ENCODE peak calls at places on chromosome 9, in nine cellular contexts. W is stimulated activated CD8-positive, alpha-beta memory T cell treated with anti-CD3 and anti-CD28 coated beads, Interleukin-15, amount 100 ng/mL, for 1 hour; S is psoas muscle; I is germinal center; N is A673; G is stimulated activated CD4-positive, alpha-beta T cell treated with anti-CD3 and anti-CD28 coated beads, Interleukin-1b, Interleukin-23, amount 100 ng/mL, for 24 hours; J is iPS DF 19.7; P is AG04449; Z is activated CD4-positive, CD25-positive, alpha-beta regulatory T cell. R is an unnamed sample.

GRCh38 chr9:111839387-111839786 is 44.6 kb upstream of the SHOC1 start:
- DNase-seq in I (no peak), Z (no peak), W (no peak), N (peak), P (no peak), J (no peak), S (no peak), G (no peak), R (no peak)

GRCh38 chr9:129822825-129823162 is 1.1 kb downstream of the TOR1A start:
- DNase-seq in G (no peak), N (no peak), I (no peak), S (no peak), W (no peak), P (no peak), Z (no peak), J (no peak), R (no peak)

GRCh38 chr9:706073-706472 is 135.4 kb upstream of the DMRT1 start:
- DNase-seq in N (no peak), W (no peak), Z (no peak), G (no peak), P (no peak), S (no peak), I (no peak), J (no peak), R (no peak)

GRCh38 chr9:134329576-134329855 is 3.3 kb downstream of the RXRA start:
- DNase-seq in J (no peak), G (no peak), P (no peak), S (peak), N (no peak), I (no peak), Z (no peak), W (no peak), R (no peak)

GRCh38 chr9:5698810-5699556 is 70.1 kb downstream of the RIC1 start:
- DNase-seq in J (no peak), I (no peak), G (no peak), P (no peak), S (no peak), W (no peak), N (no peak), Z (no peak), R (no peak)

GRCh38 chr9:93659044-93659836 is 82.9 kb downstream of the PHF2 start:
- DNase-seq in N (no peak), Z (no peak), W (no peak), S (peak), G (no peak), P (no peak), J (no peak), I (no peak), R (no peak)

GRCh38 chr9:28678097-28678496 is 1104.8 kb upstream of the C9orf72 start:
- DNase-seq in S (no peak), Z (no peak), I (no peak), P (no peak), N (peak), J (no peak), W (no peak), G (no peak), R (no peak)

GRCh38 chr9:78745331-78745730 is 448.4 kb downstream of the PSAT1 start:
- DNase-seq in S (no peak), J (no peak), G (no peak), P (no peak), I (no peak), W (no peak), N (no peak), Z (no peak), R (no peak)

GRCh38 chr9:37511006-37511714 is 25.4 kb downstream of the POLR1E start:
- DNase-seq in S (no peak), I (peak), W (no peak), J (peak), N (peak), G (no peak), Z (no peak), P (no peak), R (no peak)

GRCh38 chr9:21692390-21692789 is 110.0 kb upstream of the MTAP start:
- DNase-seq in N (no peak), Z (no peak), P (no peak), G (no peak), S (no peak), I (no peak), W (no peak), J (no peak), R (no peak)

GRCh38 chr9:72554221-72554641 is 32.8 kb downstream of the TMC1 start:
- DNase-seq in S (no peak), G (no peak), J (no peak), Z (no peak), W (no peak), I (no peak), P (peak), N (no peak), R (no peak)

GRCh38 chr9:134525841-134526797 is 115.5 kb upstream of the COL5A1 start:
- DNase-seq in G (no peak), W (no peak), Z (no peak), N (no peak), P (no peak), J (no peak), S (peak), I (no peak), R (no peak)

GRCh38 chr9:138072897-138073296 is 195.3 kb downstream of the CACNA1B start:
- DNase-seq in W (no peak), N (no peak), J (no peak), Z (no peak), G (no peak), I (no peak), S (no peak), P (no peak), R (no peak)

GRCh38 chr9:73153793-73154227 is 2.1 kb downstream of the ANXA1 start:
- DNase-seq in I (no peak), Z (no peak), G (no peak), P (no peak), W (no peak), J (no peak), N (peak), S (no peak), R (no peak)

GRCh38 chr9:136597965-136598364 is 52.1 kb upstream of the NOTCH1 start:
- DNase-seq in Z (no peak), J (no peak), P (no peak), I (no peak), W (no peak), G (no peak), S (no peak), N (no peak), R (no peak)

GRCh38 chr9:12740845-12741244 is 34.0 kb upstream of the LURAP1L start:
- DNase-seq in P (no peak), I (no peak), S (no peak), N (peak), W (no peak), J (no peak), Z (no peak), G (no peak), R (no peak)

GRCh38 chr9:12859704-12860251 is 85.0 kb downstream of the LURAP1L start:
- DNase-seq in S (no peak), N (peak), Z (no peak), I (no peak), J (no peak), W (no peak), P (no peak), G (no peak), R (no peak)

GRCh38 chr9:129887210-129888084 is 52.2 kb downstream of the USP20 start:
- DNase-seq in G (no peak), N (peak), S (no peak), J (no peak), W (no peak), P (no peak), Z (no peak), I (no peak), R (no peak)

GRCh38 chr9:130631331-130632080 is 32.9 kb upstream of the PRDM12 start:
- DNase-seq in Z (no peak), P (no peak), J (no peak), W (no peak), N (no peak), S (no peak), I (no peak), G (no peak), R (no peak)

R was measured in hippocampal formation.